ENCODE peak calls at places on chromosomes 6 and 20, in five cellular contexts. E, S, W, K and L are unnamed samples.

GRCh38 chr20:62734336-62734735 is 25.7 kb downstream of the NTSR1 start:
- DNase-seq in K (no peak), E (peak), W (no peak), S (no peak), L (no peak)

GRCh38 chr20:18702736-18703135 is 110.8 kb upstream of the SCP2D1 start:
- DNase-seq in W (no peak), S (peak), E (no peak), K (no peak), L (no peak)

GRCh38 chr6:78031228-78031627 is 378.4 kb downstream of the MEI4 start:
- DNase-seq in E (no peak), S (no peak), W (no peak), K (no peak), L (no peak)

GRCh38 chr6:106662458-106662857 is 33.1 kb downstream of the QRSL1 start:
- DNase-seq in E (no peak), K (no peak), S (no peak), W (no peak), L (no peak)

GRCh38 chr20:32823737-32824588 is 4.2 kb downstream of the MAPRE1 start:
- DNase-seq in E (no peak), W (no peak), S (peak), K (no peak), L (peak)

GRCh38 chr6:42777126-42777822 is 4.6 kb upstream of the BICRAL start:
- DNase-seq in W (no peak), E (no peak), S (peak), K (no peak), L (no peak)

GRCh38 chr20:45545754-45546453 is 1.3 kb downstream of the EPPIN start:
- DNase-seq in W (no peak), E (no peak), K (no peak), S (peak), L (peak)

GRCh38 chr6:142897659-142898058 is 47.3 kb downstream of the HIVEP2 start:
- DNase-seq in W (no peak), K (no peak), E (no peak), S (no peak), L (no peak)

GRCh38 chr6:37038297-37039198 is 33.1 kb downstream of the FGD2 start:
- DNase-seq in E (no peak), K (peak), W (peak), S (peak), L (no peak)

GRCh38 chr6:152316024-152316423 is 321.1 kb downstream of the SYNE1 start:
- DNase-seq in W (no peak), E (no peak), K (peak), S (peak), L (no peak)

GRCh38 chr20:6673071-6673470 is 94.4 kb upstream of the BMP2 start:
- DNase-seq in E (no peak), S (no peak), W (no peak), K (no peak), L (no peak)

GRCh38 chr20:53678990-53679596 is 85.5 kb upstream of the ZNF217 start:
- DNase-seq in S (no peak), W (no peak), K (no peak), E (peak), L (no peak)

GRCh38 chr20:48801197-48801596 is 26.6 kb downstream of the PREX1 start:
- DNase-seq in K (no peak), W (no peak), E (no peak), S (no peak), L (no peak)

GRCh38 chr6:108476381-108476780 is 84.3 kb upstream of the FOXO3 start:
- DNase-seq in S (no peak), W (no peak), K (no peak), E (no peak), L (no peak)

GRCh38 chr20:51420111-51420510 is 122.4 kb downstream of the NFATC2 start:
- DNase-seq in S (no peak), K (no peak), E (no peak), W (no peak), L (no peak)

GRCh38 chr6:45681860-45682488 is 304.2 kb upstream of the SUPT3H start:
- DNase-seq in K (no peak), S (no peak), E (no peak), W (no peak), L (peak)

GRCh38 chr6:33719326-33719987 is 8.0 kb upstream of the UQCC2 start:
- DNase-seq in K (no peak), E (no peak), S (no peak), W (no peak), L (no peak)

GRCh38 chr6:166308769-166309589 is 787 bp upstream of the PRR18 start:
- DNase-seq in S (no peak), K (no peak), W (no peak), E (no peak), L (no peak)

GRCh38 chr20:59821788-59822187 is 111.6 kb downstream of the SYCP2 start:
- DNase-seq in E (peak), W (no peak), S (no peak), K (no peak), L (no peak)

GRCh38 chr6:27141013-27141412 is 106.5 kb upstream of the PRSS16 start:
- DNase-seq in S (no peak), W (no peak), E (no peak), K (no peak), L (no peak)

GRCh38 chr20:47067776-47068175 is 173.1 kb downstream of the EYA2 start:
- DNase-seq in W (no peak), K (no peak), E (no peak), S (no peak), L (no peak)

GRCh38 chr6:15810618-15811017 is 147.8 kb upstream of the DTNBP1 start:
- DNase-seq in K (no peak), W (no peak), E (no peak), S (no peak), L (no peak)

GRCh38 chr20:61295726-61296628 is 43.9 kb downstream of the CDH4 start:
- DNase-seq in E (no peak), K (no peak), S (no peak), W (no peak), L (no peak)

GRCh38 chr6:31086788-31087440 is 25.5 kb downstream of the C6orf15 start:
- DNase-seq in W (no peak), K (no peak), E (no peak), S (peak), L (peak)

GRCh38 chr6:111358454-111358853 is 124.6 kb downstream of the REV3L start:
- DNase-seq in W (no peak), K (no peak), S (no peak), E (no peak), L (no peak)

GRCh38 chr20:3771552-3772058 is 4.1 kb upstream of the ADISSP start:
- DNase-seq in W (no peak), E (no peak), K (no peak), S (no peak), L (no peak)

GRCh38 chr6:38272222-38272621 is 367.5 kb downstream of the BTBD9 start:
- DNase-seq in W (no peak), S (no peak), E (no peak), K (no peak), L (no peak)

GRCh38 chr6:87483929-87484328 is 11.2 kb downstream of the SLC35A1 start:
- DNase-seq in W (no peak), E (peak), S (no peak), K (no peak), L (no peak)

GRCh38 chr6:53119349-53119748 is 29.3 kb downstream of the GCM1 start:
- DNase-seq in W (no peak), K (no peak), S (no peak), E (no peak), L (no peak)

GRCh38 chr6:150485559-150486517 is 113.8 kb upstream of the PLEKHG1 start:
- DNase-seq in K (no peak), W (no peak), S (peak), E (no peak), L (peak)

GRCh38 chr20:59195316-59195993 is 31.8 kb downstream of the ZNF831 start:
- DNase-seq in S (no peak), W (no peak), K (peak), E (no peak), L (no peak)

GRCh38 chr6:142489722-142490610 is 188.2 kb downstream of the ADGRG6 start:
- DNase-seq in E (no peak), W (no peak), K (no peak), S (peak), L (peak)

GRCh38 chr6:101439790-101440189 is 46.3 kb downstream of the GRIK2 start:
- DNase-seq in S (no peak), K (no peak), W (no peak), E (no peak), L (no peak)

GRCh38 chr20:38203337-38204003 is 38.4 kb upstream of the TGM2 start:
- DNase-seq in E (peak), K (no peak), S (no peak), W (no peak), L (no peak)

GRCh38 chr20:19376451-19376971 is 164.1 kb downstream of the SLC24A3 start:
- DNase-seq in W (no peak), S (no peak), K (no peak), E (no peak), L (no peak)

GRCh38 chr6:149840345-149841075 is 23.6 kb downstream of the LRP11 start:
- DNase-seq in W (peak), E (peak), K (peak), S (peak), L (peak)

GRCh38 chr20:48092596-48093280 is 307.5 kb upstream of the SULF2 start:
- DNase-seq in E (no peak), K (no peak), W (no peak), S (no peak), L (no peak)

GRCh38 chr6:39190545-39191235 is 38.6 kb downstream of the KCNK5 start:
- DNase-seq in K (no peak), S (no peak), E (no peak), W (no peak), L (no peak)

GRCh38 chr6:155317186-155317585 is 2.9 kb upstream of the TFB1M start:
- DNase-seq in K (no peak), S (peak), W (no peak), E (no peak), L (no peak)
- TF ChIP-seq CTCF in K (no peak), S (peak), W (peak), E (no peak), L (peak)

GRCh38 chr6:28597217-28597835 is 71.6 kb downstream of the GPX5 start:
- DNase-seq in S (peak), W (no peak), K (no peak), E (peak), L (peak)
- H3K4me3 ChIP-seq in S (peak), W (no peak), K (no peak), E (no peak), L (peak)

DNA sequence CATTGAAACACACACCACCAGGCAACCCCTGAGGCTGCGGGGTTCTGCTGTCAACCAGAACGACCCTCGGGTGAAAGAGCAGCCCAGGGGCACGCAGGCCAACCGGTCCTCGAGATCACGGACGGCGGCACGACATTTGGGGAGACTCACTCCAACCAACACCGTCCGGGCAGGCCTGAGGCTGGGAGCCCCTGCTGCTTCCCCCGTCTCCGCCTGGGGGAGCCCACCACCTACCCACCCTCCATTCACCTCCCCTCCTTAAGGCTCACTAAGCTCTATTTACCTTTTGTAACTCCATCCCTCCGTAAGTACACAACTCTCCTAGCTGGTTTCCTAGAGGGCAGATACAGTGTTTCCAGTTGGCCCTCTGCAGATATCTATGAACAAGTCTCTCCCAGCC is 971.3 kb upstream of the DEFB115 start:
- DNase-seq in K (no peak), S (no peak), E (peak), W (no peak), L (peak)
- TF ChIP-seq CTCF in K (no peak), S (no peak), E (peak), W (no peak), L (peak)

GRCh38 chr6:25449774-25450173 is 170.6 kb downstream of the CARMIL1 start:
- DNase-seq in E (no peak), W (no peak), S (no peak), K (no peak), L (peak)

GRCh38 chr6:25450469-25451198 is 171.5 kb downstream of the CARMIL1 start:
- DNase-seq in K (no peak), S (no peak), E (no peak), W (no peak), L (no peak)

GRCh38 chr6:25447570-25447929 is 168.4 kb downstream of the CARMIL1 start:
- DNase-seq in S (no peak), E (no peak), W (no peak), K (no peak), L (no peak)

GRCh38 chr6:25446815-25447569 is 167.8 kb downstream of the CARMIL1 start:
- DNase-seq in S (no peak), K (no peak), E (no peak), W (no peak), L (no peak)

GRCh38 chr6:25448965-25449538 is 169.9 kb downstream of the CARMIL1 start:
- DNase-seq in S (no peak), K (no peak), W (no peak), E (no peak), L (no peak)
- H3K4me3 ChIP-seq in S (no peak), K (no peak), W (no peak), E (no peak), L (no peak)

GRCh38 chr6:14117158-14118090 is at the start of gene CD83:
- DNase-seq in K (no peak), S (peak), E (peak), W (peak), L (peak)

GRCh38 chr6:14120556-14120955 is 3.0 kb downstream of the CD83 start:
- DNase-seq in K (no peak), E (no peak), S (no peak), W (no peak), L (no peak)

GRCh38 chr6:14118444-14118843 is 872 bp downstream of the CD83 start:
- DNase-seq in E (no peak), K (no peak), S (no peak), W (no peak), L (no peak)

GRCh38 chr6:14119764-14120163 is 2.2 kb downstream of the CD83 start:
- DNase-seq in W (no peak), S (no peak), K (no peak), E (no peak), L (no peak)

GRCh38 chr6:14118091-14118439 is 493 bp downstream of the CD83 start:
- DNase-seq in E (no peak), K (no peak), W (no peak), S (no peak), L (no peak)
- TF ChIP-seq CTCF in E (no peak), K (no peak), W (no peak), S (no peak), L (no peak)

GRCh38 chr6:18121580-18122127 is 823 bp downstream of the NHLRC1 start:
- DNase-seq in E (no peak), S (no peak), K (no peak), W (no peak), L (no peak)
- H3K4me3 ChIP-seq in E (no peak), S (peak), K (peak), W (no peak), L (no peak)

DNA sequence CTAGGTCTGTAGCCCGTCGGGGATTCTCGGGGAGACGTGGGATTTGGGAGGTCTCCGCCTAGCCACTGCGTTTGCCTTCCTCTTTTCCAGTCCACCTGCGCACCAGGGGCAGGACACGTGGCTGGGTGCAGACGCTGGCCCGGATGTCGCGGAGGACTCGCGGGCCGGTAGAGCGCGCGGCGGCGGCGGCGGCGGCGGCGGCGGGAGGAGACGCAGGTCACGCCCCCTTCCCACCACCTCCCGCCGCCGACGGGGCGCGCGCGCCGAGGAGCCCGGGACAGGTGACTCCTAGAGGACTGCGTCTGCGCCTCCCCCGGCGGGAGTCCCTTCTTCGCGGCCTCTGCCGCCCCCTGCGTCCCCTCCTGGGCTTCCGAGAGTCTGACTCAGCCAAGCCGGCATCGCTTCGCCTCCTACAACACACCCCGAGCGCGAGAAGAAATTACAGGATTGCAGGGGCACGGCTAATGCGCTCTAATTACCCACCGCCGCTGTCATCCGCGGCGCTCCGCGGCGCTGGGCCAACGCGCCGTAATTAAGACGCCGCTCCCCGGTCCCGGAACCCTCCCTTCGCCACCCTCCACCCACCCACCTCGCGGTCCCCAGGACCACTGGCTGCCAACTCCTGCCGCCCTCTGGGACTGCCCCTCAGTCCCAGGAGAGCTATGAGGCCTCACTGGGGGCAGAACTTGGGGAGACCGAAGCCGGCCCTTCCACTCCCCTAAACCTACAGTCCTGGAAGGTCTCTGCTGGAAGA is 124.5 kb downstream of the MRPL14 start:
- DNase-seq in S (peak), K (no peak), W (peak), E (peak), L (peak)
- TF ChIP-seq CTCF in S (peak), K (no peak), W (no peak), E (peak), L (peak)